ENCODE peak calls at places on chromosomes 3 and 15, in six cellular contexts. Q, K, S, J, R and C are unnamed samples.

GRCh38 chr3:197088370-197088769 is 58.8 kb upstream of the MELTF start:
- DNase-seq in Q (no peak), K (no peak), S (no peak), J (no peak), R (no peak), C (no peak)

GRCh38 chr3:8482960-8483665 is 18.5 kb upstream of the LMCD1 start:
- DNase-seq in Q (peak; percentile 54), K (no peak), S (no peak), J (no peak), R (peak; percentile 96), C (no peak)

GRCh38 chr3:152365126-152365525 is 96.4 kb downstream of the MBNL1 start:
- DNase-seq in Q (no peak), K (no peak), S (no peak), J (no peak), R (no peak), C (no peak)

GRCh38 chr15:74317820-74318375 is 49.5 kb downstream of the CYP11A1 start:
- DNase-seq in Q (peak; percentile 61), K (no peak), S (no peak), J (no peak), R (peak; percentile 95), C (no peak)

GRCh38 chr3:196662711-196663571 is 23.4 kb downstream of the NRROS start:
- DNase-seq in Q (no peak), K (no peak), S (no peak), J (no peak), R (no peak), C (no peak)

GRCh38 chr3:150346956-150347863 is 60.9 kb upstream of the TSC22D2 start:
- DNase-seq in Q (no peak), K (no peak), S (no peak), J (no peak), R (peak; percentile 29), C (no peak)

GRCh38 chr15:41775651-41776050 is 1.4 kb downstream of the MAPKBP1 start:
- DNase-seq in Q (no peak), K (no peak), S (no peak), J (no peak), R (no peak), C (no peak)

GRCh38 chr3:9750556-9751411 is 1.0 kb downstream of the OGG1 start:
- DNase-seq in Q (no peak), K (no peak), S (no peak), J (peak; percentile 53), R (peak; percentile 14), C (no peak)

GRCh38 chr3:62169871-62170660 is 203.3 kb downstream of the FEZF2 start:
- DNase-seq in Q (no peak), K (no peak), S (no peak), J (no peak), R (peak; percentile 65), C (no peak)

GRCh38 chr15:38254065-38254883 is 1.6 kb downstream of the SPRED1 start:
- DNase-seq in Q (no peak), K (no peak), S (peak; percentile 67), J (peak; percentile 60), R (peak; percentile 71), C (no peak)

GRCh38 chr15:74988007-74988800 is 7.2 kb upstream of the SCAMP5 start:
- DNase-seq in Q (no peak), K (no peak), S (peak; percentile 88), J (peak; percentile 65), R (peak; percentile 6), C (no peak)

GRCh38 chr3:37456270-37456708 is 281.9 kb upstream of the LRRFIP2 start:
- DNase-seq in Q (no peak), K (no peak), S (peak; percentile 64), J (no peak), R (no peak), C (no peak)

GRCh38 chr3:55966566-55966965 is 479.5 kb upstream of the WNT5A start:
- DNase-seq in Q (no peak), K (no peak), S (no peak), J (no peak), R (no peak), C (no peak)

GRCh38 chr3:71063768-71064287 is 519.7 kb downstream of the FOXP1 start:
- DNase-seq in Q (no peak), K (peak; percentile 5), S (peak; percentile 76), J (no peak), R (no peak), C (no peak)

GRCh38 chr3:111999924-112000835 is 1.5 kb downstream of the TAGLN3 start:
- DNase-seq in Q (no peak), K (no peak), S (no peak), J (no peak), R (no peak), C (no peak)

GRCh38 chr3:12895391-12896205 is 54.2 kb upstream of the RPL32 start:
- DNase-seq in Q (no peak), K (no peak), S (no peak), J (peak; percentile 14), R (no peak), C (no peak)

GRCh38 chr15:99126195-99126594 is 21.3 kb downstream of the SYNM start:
- DNase-seq in Q (no peak), K (no peak), S (no peak), J (no peak), R (no peak), C (no peak)

GRCh38 chr3:52171577-52172261 is 17.5 kb upstream of the POC1A start:
- DNase-seq in Q (no peak), K (no peak), S (no peak), J (no peak), R (peak; percentile 6), C (no peak)

GRCh38 chr3:131812433-131812832 is 222.4 kb downstream of the CPNE4 start:
- DNase-seq in Q (no peak), K (no peak), S (no peak), J (no peak), R (no peak), C (no peak)

GRCh38 chr3:113697192-113698090 is 999 bp upstream of the USF3 start:
- DNase-seq in Q (no peak), K (no peak), S (peak; percentile 53), J (peak; percentile 30), R (no peak), C (no peak)

GRCh38 chr3:66469220-66469640 is 31.6 kb downstream of the LRIG1 start:
- DNase-seq in Q (no peak), K (no peak), S (no peak), J (peak; percentile 86), R (no peak), C (no peak)

GRCh38 chr15:62390793-62391543 is 225.9 kb upstream of the C2CD4B start:
- DNase-seq in Q (peak; percentile 80), K (peak; percentile 52), S (peak; percentile 70), J (peak; percentile 37), R (peak; percentile 67), C (no peak)

GRCh38 chr15:62391565-62392262 is 226.6 kb upstream of the C2CD4B start:
- DNase-seq in Q (peak; percentile 88), K (peak; percentile 38), S (peak; percentile 70), J (peak; percentile 20), R (peak; percentile 54), C (no peak)

GRCh38 chr15:62393196-62393595 is 228.1 kb upstream of the C2CD4B start:
- DNase-seq in Q (no peak), K (no peak), S (no peak), J (no peak), R (no peak), C (no peak)

GRCh38 chr15:62394079-62394478 is 229.0 kb upstream of the C2CD4B start:
- DNase-seq in Q (no peak), K (no peak), S (no peak), J (no peak), R (no peak), C (no peak)

DNA sequence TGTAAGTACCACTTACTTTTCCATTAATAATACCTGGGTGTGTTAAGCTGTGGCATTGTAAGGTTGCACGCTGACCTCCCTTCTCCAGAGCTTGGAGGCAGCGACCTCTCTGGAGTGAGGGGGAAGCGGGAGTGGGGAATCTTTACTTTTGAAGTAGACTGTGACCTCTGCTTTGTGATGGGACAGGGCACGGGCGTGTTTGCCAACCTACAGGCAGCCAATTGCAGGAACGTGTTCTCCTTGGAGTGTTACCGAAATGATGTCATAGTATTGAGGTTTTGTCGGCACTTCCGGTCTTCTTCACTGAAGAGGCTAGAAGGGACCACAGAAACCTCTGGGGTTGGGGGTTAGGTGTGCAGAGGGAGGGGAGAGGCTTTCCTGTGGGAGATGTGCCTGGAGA is 227.3 kb upstream of the C2CD4B start:
- DNase-seq in Q (no peak), K (peak; percentile 5), S (peak; percentile 19), J (peak; percentile 5), R (peak; percentile 30), C (no peak)
- TF ChIP-seq CTCF in Q (no peak), K (no peak), S (peak; percentile 22), J (no peak), R (peak; percentile 7), C (no peak)

GRCh38 chr15:23574742-23575141 is 9.3 kb downstream of the MKRN3 start:
- DNase-seq in Q (no peak), K (no peak), S (no peak), J (no peak), R (no peak), C (no peak)
- TF ChIP-seq CTCF in Q (no peak), K (no peak), S (no peak), J (no peak), R (no peak), C (peak; percentile 12)

DNA sequence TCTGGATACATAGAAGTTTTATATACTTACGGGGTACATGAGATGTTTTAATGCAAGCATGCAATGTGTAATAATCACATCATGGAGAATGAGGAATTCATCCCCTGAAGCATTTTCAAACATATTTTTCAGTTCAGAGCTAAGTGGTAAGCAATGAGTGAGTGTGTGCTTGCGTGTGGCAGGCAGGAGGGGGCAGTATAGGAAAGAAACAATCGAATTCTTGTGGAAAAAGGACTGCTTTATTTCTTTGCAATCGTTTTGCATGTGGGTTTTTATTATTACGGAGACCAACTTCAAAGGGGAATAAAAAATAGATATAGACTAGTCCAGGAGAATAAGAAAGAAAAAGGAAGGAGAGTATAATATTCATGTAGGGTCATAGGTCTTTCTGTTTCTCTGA is 271.6 kb downstream of the CHL1 start:
- DNase-seq in Q (no peak), K (no peak), S (peak; percentile 20), J (peak; percentile 38), R (no peak), C (no peak)
- TF ChIP-seq CTCF in Q (no peak), K (peak; percentile 67), S (peak; percentile 52), J (peak; percentile 67), R (peak; percentile 38), C (peak; percentile 26)

GRCh38 chr15:70504988-70505387 is 258.4 kb downstream of the UACA start:
- DNase-seq in Q (no peak), K (no peak), S (no peak), J (no peak), R (no peak), C (no peak)
- TF ChIP-seq CTCF in Q (no peak), K (no peak), S (no peak), J (no peak), R (no peak), C (no peak)